ENCODE peak calls at places on chromosome 5, in seven cellular contexts. L is endothelial cell of umbilical vein; U is right atrium auricular region; F is lower lobe of right lung; E is colonic mucosa; C is CD4-positive, alpha-beta T cell; I is spleen. G is an unnamed sample.
A peak's percentile ranks its signal among the peaks of the same experiment; 100 is the strongest.

GRCh38 chr5:38871790-38872551 is 26.2 kb downstream of the OSMR start:
- DNase-seq in I (no peak), L (peak; percentile 87), F (no peak), C (no peak), U (no peak), E (no peak), G (no peak)

GRCh38 chr5:154284433-154284832 is 93.9 kb downstream of the GALNT10 start:
- DNase-seq in I (no peak), E (no peak), L (no peak), U (no peak), F (no peak), C (no peak), G (no peak)

GRCh38 chr5:29169851-29170250 is 2023.6 kb upstream of the CDH6 start:
- DNase-seq in U (no peak), C (no peak), E (no peak), I (no peak), L (no peak), F (no peak), G (no peak)

GRCh38 chr5:146340260-146341081 is 1.8 kb downstream of the POU4F3 start:
- DNase-seq in C (no peak), E (peak; percentile 39), U (no peak), F (no peak), L (peak; percentile 54), I (no peak), G (no peak)

GRCh38 chr5:134020188-134020587 is 15.4 kb upstream of the VDAC1 start:
- DNase-seq in C (no peak), F (no peak), E (peak; percentile 75), U (no peak), L (no peak), I (peak; percentile 33), G (no peak)

GRCh38 chr5:116806879-116807278 is 232.3 kb upstream of the SEMA6A start:
- DNase-seq in U (no peak), L (no peak), I (no peak), C (no peak), E (no peak), F (no peak), G (no peak)

GRCh38 chr5:39422886-39423285 is 1.9 kb downstream of the DAB2 start:
- DNase-seq in U (no peak), F (no peak), C (no peak), E (no peak), L (peak; percentile 52), I (no peak), G (no peak)

GRCh38 chr5:168826292-168826725 is 247.1 kb upstream of the PANK3 start:
- DNase-seq in U (no peak), C (no peak), E (no peak), L (no peak), I (no peak), F (no peak), G (no peak)

GRCh38 chr5:33034777-33035176 is 323.7 kb downstream of the NPR3 start:
- DNase-seq in E (no peak), C (no peak), U (no peak), L (no peak), I (no peak), F (no peak), G (no peak)

GRCh38 chr5:41956943-41957342 is 31.9 kb downstream of the FBXO4 start:
- DNase-seq in I (no peak), L (no peak), C (no peak), U (no peak), F (no peak), E (no peak), G (no peak)

GRCh38 chr5:147483961-147484707 is 25.7 kb downstream of the DPYSL3 start:
- DNase-seq in E (peak; percentile 60), U (peak; percentile 83), L (peak; percentile 99), C (no peak), I (peak; percentile 75), F (no peak), G (peak; percentile 87)
- H3K27ac ChIP-seq in E (peak overlapping the region; percentile 45), U (peak overlapping the region; percentile 86), L (peak overlapping the region; percentile 98), C (no peak overlapping the region), I (peak overlapping the region; percentile 67), F (peak overlapping the region; percentile 78), G (peak overlapping the region; percentile 88)

GRCh38 chr5:4514067-4514648 is 626.0 kb upstream of the ADAMTS16 start:
- DNase-seq in E (no peak), U (no peak), F (no peak), L (no peak), I (no peak), C (no peak), G (no peak)

GRCh38 chr5:4513381-4513780 is 626.7 kb upstream of the ADAMTS16 start:
- DNase-seq in E (no peak), C (no peak), F (no peak), L (no peak), U (no peak), I (no peak), G (no peak)

GRCh38 chr5:4511996-4512656 is 628.0 kb upstream of the ADAMTS16 start:
- DNase-seq in E (no peak), C (no peak), L (no peak), I (no peak), F (peak; percentile 76), U (no peak), G (peak; percentile 85)
- TF ChIP-seq CTCF in E (no peak), C (no peak), L (no peak), I (no peak), F (peak; percentile 53), U (peak; percentile 59), G (peak; percentile 97)

GRCh38 chr5:149605354-149605997 is 24.2 kb downstream of the ARHGEF37 start:
- DNase-seq in I (no peak), C (no peak), E (no peak), U (no peak), F (no peak), L (no peak), G (no peak)

GRCh38 chr5:149603210-149603609 is 21.9 kb downstream of the ARHGEF37 start:
- DNase-seq in F (no peak), E (peak; percentile 56), I (no peak), U (no peak), L (no peak), C (no peak), G (no peak)

GRCh38 chr5:149608936-149609502 is 27.7 kb downstream of the ARHGEF37 start:
- DNase-seq in F (no peak), C (no peak), L (no peak), E (no peak), U (no peak), I (no peak), G (no peak)

GRCh38 chr5:149604321-149604720 is 23.0 kb downstream of the ARHGEF37 start:
- DNase-seq in C (no peak), U (no peak), E (no peak), F (no peak), I (no peak), L (no peak), G (no peak)

GRCh38 chr5:149605998-149606721 is 24.9 kb downstream of the ARHGEF37 start:
- DNase-seq in L (no peak), E (peak; percentile 81), I (no peak), F (no peak), U (peak; percentile 79), C (no peak), G (no peak)
- H3K9me3 ChIP-seq in L (no peaks in the 10 kb centered on the region), E (no peaks in the 10 kb centered on the region), I (no peaks in the 10 kb centered on the region), F (no peaks in the 10 kb centered on the region), U (no peaks in the 10 kb centered on the region), C (no peaks in the 10 kb centered on the region), G (peaks cover 3% of the 10 kb centered on the region)

GRCh38 chr5:65359981-65360380 is 121.7 kb downstream of the ADAMTS6 start:
- DNase-seq in L (peak; percentile 63), F (no peak), U (no peak), E (no peak), C (no peak), I (no peak), G (no peak)

GRCh38 chr5:65366655-65367054 is 115.1 kb downstream of the ADAMTS6 start:
- DNase-seq in F (no peak), I (no peak), L (no peak), E (no peak), C (no peak), U (no peak), G (no peak)

GRCh38 chr5:65359569-65359968 is 122.2 kb downstream of the ADAMTS6 start:
- DNase-seq in L (peak; percentile 68), C (no peak), F (no peak), U (no peak), E (no peak), I (no peak), G (no peak)

GRCh38 chr5:65364907-65365306 is 116.8 kb downstream of the ADAMTS6 start:
- DNase-seq in C (no peak), U (no peak), F (no peak), L (no peak), E (no peak), I (no peak), G (no peak)
- H3K27ac ChIP-seq in C (no peak overlapping the region), U (peak overlapping the region; percentile 50), F (no peak overlapping the region), L (no peak overlapping the region), E (no peak overlapping the region), I (peak overlapping the region; percentile 56), G (no peak overlapping the region)

DNA sequence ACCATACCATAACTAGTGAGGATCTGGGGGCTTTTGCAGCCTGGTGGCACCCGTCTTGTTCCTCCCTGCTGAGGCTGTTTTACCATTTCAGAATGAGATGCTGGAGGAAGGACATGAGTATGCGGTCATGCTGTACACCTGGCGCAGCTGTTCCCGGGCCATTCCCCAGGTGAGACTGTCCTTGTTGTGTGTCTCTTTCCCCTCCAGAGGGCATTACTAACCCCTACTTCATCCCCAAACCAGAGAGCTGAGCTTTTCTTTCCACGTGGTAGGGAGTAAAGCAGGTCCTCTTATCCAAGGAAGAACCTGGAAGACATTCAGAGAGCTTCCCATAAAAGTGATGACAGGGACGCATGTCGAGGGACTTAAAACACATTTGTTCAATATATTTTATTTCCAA is 28.8 kb downstream of the CYFIP2 start:
- DNase-seq in E (no peak), I (no peak), L (no peak), U (no peak), F (no peak), C (no peak), G (no peak)
- TF ChIP-seq CTCF in E (no peak), I (no peak), L (no peak), U (no peak), F (no peak), C (no peak), G (peak; percentile 23)

GRCh38 chr5:18653216-18653752 is 1019.0 kb downstream of the TAF11L14 start:
- DNase-seq in U (no peak), C (no peak), L (no peak), F (no peak), I (no peak), E (no peak), G (no peak)

DNA sequence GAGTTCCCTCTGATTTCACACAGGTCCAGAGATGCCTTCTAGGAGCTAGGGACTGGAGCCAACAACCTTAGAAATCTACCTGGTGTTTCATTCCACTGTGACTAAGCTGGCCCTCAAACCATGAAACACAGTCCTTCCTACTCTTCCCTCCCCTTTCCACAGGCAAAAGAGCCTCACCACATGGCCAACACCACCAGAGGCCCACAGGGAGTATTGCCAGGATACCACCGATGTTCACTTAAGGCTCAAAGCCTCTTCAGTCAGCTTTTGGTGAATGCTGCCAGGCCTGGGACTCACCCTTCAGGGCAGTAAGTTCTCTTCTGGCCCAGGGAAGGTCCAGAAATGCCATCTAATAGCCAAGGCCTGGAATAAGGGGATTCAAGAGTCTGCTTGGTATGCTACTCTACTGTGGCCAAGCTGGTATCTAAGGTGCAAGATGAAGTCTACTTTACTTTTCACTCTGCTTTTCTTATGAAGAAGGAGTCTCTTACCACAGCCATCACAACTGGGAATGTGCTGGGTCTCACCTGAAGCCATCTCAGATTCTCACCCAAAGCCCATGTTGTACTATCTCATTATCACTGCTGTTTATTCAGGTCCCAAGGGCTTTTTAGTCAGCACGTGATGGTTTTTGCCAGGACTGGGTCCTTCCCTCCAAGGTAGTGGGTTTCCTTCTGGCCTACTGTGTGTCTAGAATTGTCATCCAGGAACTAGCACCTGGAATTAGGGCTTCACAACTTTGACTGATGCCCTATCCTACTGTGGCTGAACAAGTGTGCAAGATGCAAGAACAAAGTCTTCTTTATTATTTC is 1018.4 kb downstream of the TAF11L14 start:
- DNase-seq in I (no peak), E (no peak), C (no peak), F (no peak), L (no peak), U (no peak), G (no peak)
- H3K9me3 ChIP-seq in I (no peaks in the 10 kb centered on the region), E (no peaks in the 10 kb centered on the region), C (peaks cover 7% of the 10 kb centered on the region), F (peaks cover 8% of the 10 kb centered on the region), L (no peaks in the 10 kb centered on the region), U (peaks cover 16% of the 10 kb centered on the region), G (peaks cover 3% of the 10 kb centered on the region)

G was measured in WERI-Rb-1.